ENCODE peak calls at places on chromosome X, in four cellular contexts. F is A549; J is GM13976; L is CD8-positive, alpha-beta T cell. O is an unnamed sample.

GRCh38 chrX:46262299-46262698 is 282.9 kb downstream of the ZNF674 start:
- DNase-seq in F (no peak), J (no peak), L (no peak), O (no peak)

GRCh38 chrX:30971761-30972603 is 82.9 kb upstream of the TAB3 start:
- DNase-seq in F (peak; percentile 22), J (peak; percentile 54), L (peak; percentile 8), O (no peak)

GRCh38 chrX:17464196-17464595 is 89.2 kb downstream of the NHS start:
- DNase-seq in F (no peak), J (no peak), L (no peak), O (no peak)

GRCh38 chrX:110414273-110414672 is 55.6 kb downstream of the RTL9 start:
- DNase-seq in F (no peak), J (no peak), L (no peak), O (no peak)

GRCh38 chrX:38868941-38869378 is 67.7 kb downstream of the MID1IP1 start:
- DNase-seq in F (no peak), J (no peak), L (no peak), O (peak; percentile 69)

GRCh38 chrX:35733879-35734278 is 64.3 kb upstream of the MAGEB16 start:
- DNase-seq in F (no peak), J (no peak), L (no peak), O (no peak)

GRCh38 chrX:72712094-72712755 is 1.9 kb downstream of the PHKA1 start:
- DNase-seq in F (no peak), J (no peak), L (no peak), O (no peak)

GRCh38 chrX:130555341-130555740 is 153.6 kb downstream of the RBMX2 start:
- DNase-seq in F (no peak), J (no peak), L (no peak), O (no peak)

GRCh38 chrX:39675619-39676018 is 422.1 kb downstream of the BCOR start:
- DNase-seq in F (no peak), J (no peak), L (no peak), O (no peak)

GRCh38 chrX:86829786-86830185 is 681.5 kb downstream of the DACH2 start:
- DNase-seq in F (no peak), J (no peak), L (no peak), O (no peak)

GRCh38 chrX:68894513-68895338 is 65.9 kb downstream of the EFNB1 start:
- DNase-seq in F (no peak), J (no peak), L (no peak), O (no peak)

GRCh38 chrX:54994099-54994498 is at the start of gene PFKFB1:
- DNase-seq in F (no peak), J (no peak), L (no peak), O (no peak)

GRCh38 chrX:1051421-1051820 is 161.0 kb downstream of the CRLF2 start:
- DNase-seq in F (no peak), J (no peak), L (no peak), O (no peak)

GRCh38 chrX:145654486-145654885 is 163.1 kb upstream of the SLITRK2 start:
- DNase-seq in F (no peak), J (no peak), L (no peak), O (no peak)
- TF ChIP-seq CTCF in F (no peak), J (no peak), L (no peak), O (no peak)

GRCh38 chrX:139121616-139122286 is 408.8 kb upstream of the F9 start:
- DNase-seq in F (no peak), J (no peak), L (no peak), O (no peak)

GRCh38 chrX:139125916-139126315 is 404.6 kb upstream of the F9 start:
- DNase-seq in F (no peak), J (no peak), L (no peak), O (no peak)

GRCh38 chrX:139120760-139121159 is 409.2 kb upstream of the FGF13 start:
- DNase-seq in F (no peak), J (no peak), L (no peak), O (no peak)

DNA sequence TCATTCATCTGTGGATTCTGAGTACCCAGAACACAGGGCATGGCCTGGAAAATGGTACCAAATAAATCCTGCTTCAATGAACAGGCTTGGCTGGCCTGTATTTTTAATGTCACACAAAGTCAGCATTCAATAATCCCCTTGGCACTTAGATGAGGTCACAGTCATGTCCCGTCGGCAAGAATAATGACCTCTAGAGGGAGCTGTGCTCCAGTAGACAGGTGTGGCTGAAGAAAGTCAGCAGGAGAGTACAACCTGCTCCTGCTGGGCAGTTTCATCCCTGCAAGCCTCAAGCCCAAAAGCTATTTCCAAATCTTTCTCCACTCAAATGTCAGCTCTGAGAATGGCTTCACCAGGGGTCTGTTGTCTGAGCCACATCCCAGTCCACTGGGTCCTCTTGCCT is 404.0 kb upstream of the F9 start:
- DNase-seq in F (no peak), J (peak; percentile 2), L (no peak), O (no peak)
- TF ChIP-seq CTCF in F (peak; percentile 12), J (peak; percentile 15), L (no peak), O (peak; percentile 9)

DNA sequence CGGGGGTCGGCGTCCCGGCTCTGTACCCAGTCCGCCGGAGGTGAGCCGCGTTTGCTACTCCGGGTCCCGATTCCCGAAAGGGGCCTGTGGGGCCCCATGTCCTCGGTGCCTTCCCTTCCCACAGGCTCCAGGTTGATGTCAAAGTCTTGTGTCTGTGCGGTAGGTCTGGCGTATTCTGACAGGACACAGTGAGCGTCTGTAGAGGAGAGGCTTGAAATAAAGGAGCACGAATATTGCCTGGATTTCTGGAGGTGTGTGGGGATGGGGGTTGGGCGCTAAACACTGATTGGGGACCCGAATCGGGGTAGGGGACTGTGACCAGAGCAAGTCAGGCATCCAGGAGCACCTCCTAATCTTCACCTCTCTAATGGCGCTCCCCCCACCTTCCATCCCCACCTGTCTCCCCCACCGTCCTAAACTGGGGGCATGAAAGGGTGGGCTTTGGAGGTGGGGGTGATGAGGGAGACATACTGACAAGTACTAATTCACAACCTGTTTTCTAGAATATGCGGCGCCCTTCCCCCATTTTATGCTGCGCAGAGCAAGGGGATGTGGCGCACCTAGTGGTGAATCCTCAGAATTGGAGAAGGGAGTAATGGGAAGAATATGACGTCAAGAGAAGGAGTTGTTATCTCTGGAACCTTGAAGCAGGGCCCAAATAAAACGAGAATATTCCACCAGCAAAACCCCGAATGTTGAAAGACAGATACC is 874 bp downstream of the GPRASP2 start:
- DNase-seq in F (peak; percentile 55), J (peak; percentile 26), L (peak; percentile 10), O (no peak)
- TF ChIP-seq CTCF in F (peak; percentile 48), J (no peak), L (no peak), O (peak; percentile 39)

GRCh38 chrX:5876984-5877655 is 351.5 kb downstream of the NLGN4X start:
- DNase-seq in F (peak; percentile 0), J (peak; percentile 6), L (no peak), O (no peak)
- TF ChIP-seq CTCF in F (peak; percentile 15), J (peak; percentile 33), L (no peak), O (peak; percentile 26)

GRCh38 chrX:74389016-74389415 is 32.3 kb upstream of the SLC16A2 start:
- DNase-seq in F (no peak), J (no peak), L (no peak), O (no peak)

GRCh38 chrX:74382613-74383012 is 38.7 kb upstream of the SLC16A2 start:
- DNase-seq in F (peak; percentile 69), J (peak; percentile 54), L (peak; percentile 62), O (peak; percentile 67)

GRCh38 chrX:74383611-74384010 is 37.7 kb upstream of the SLC16A2 start:
- DNase-seq in F (peak; percentile 36), J (peak; percentile 35), L (no peak), O (no peak)
- TF ChIP-seq CTCF in F (peak; percentile 61), J (peak; percentile 54), L (no peak), O (no peak)